ENCODE peak calls at places on chromosomes 12 and 14, in seven cellular contexts. L is CD8-positive, alpha-beta T cell; U is thoracic aorta; A is fibroblast of lung; O is A549; T is MM.1S; V is spleen. M is an unnamed sample. For H3K9me3, the result is how much of the 10 kb centered on the place peaks cover.

GRCh38 chr12:68638171-68638570 is 27.5 kb downstream of the RAP1B start:
- DNase-seq in L (no peak), U (no peak), A (no peak), O (no peak), T (no peak), V (no peak), M (no peak)

GRCh38 chr12:14099994-14100393 is 118.6 kb upstream of the GRIN2B start:
- DNase-seq in L (no peak), U (no peak), A (no peak), O (no peak), T (peak), V (no peak), M (no peak)

GRCh38 chr12:88237954-88238353 is 95.8 kb downstream of the TMTC3 start:
- DNase-seq in L (no peak), U (no peak), A (peak), O (peak), T (no peak), V (no peak), M (no peak)

GRCh38 chr12:99605-100004 is 33.0 kb downstream of the IQSEC3 start:
- DNase-seq in L (no peak), U (no peak), A (peak), O (no peak), T (no peak), V (no peak), M (peak)

GRCh38 chr12:46941981-46942380 is 116.2 kb upstream of the SLC38A4 start:
- DNase-seq in L (no peak), U (no peak), A (no peak), O (no peak), T (no peak), V (no peak), M (no peak)

GRCh38 chr14:61146896-61147295 is 134.2 kb downstream of the TMEM30B start:
- DNase-seq in L (no peak), U (no peak), A (no peak), O (no peak), T (no peak), V (no peak), M (no peak)

GRCh38 chr12:124713436-124714082 is 146.1 kb upstream of the NCOR2 start:
- DNase-seq in L (peak), U (no peak), A (peak), O (no peak), T (peak), V (no peak), M (no peak)

GRCh38 chr12:42933461-42934081 is 344.0 kb upstream of the PRICKLE1 start:
- DNase-seq in L (no peak), U (no peak), A (peak), O (no peak), T (no peak), V (no peak), M (no peak)

GRCh38 chr12:19643635-19644034 is 204.3 kb downstream of the AEBP2 start:
- DNase-seq in L (no peak), U (no peak), A (peak), O (peak), T (no peak), V (no peak), M (no peak)

GRCh38 chr12:49223122-49223521 is 34.2 kb upstream of the TUBA1A start:
- DNase-seq in L (no peak), U (no peak), A (no peak), O (no peak), T (no peak), V (no peak), M (no peak)

GRCh38 chr12:22916241-22916640 is 291.3 kb downstream of the ETNK1 start:
- DNase-seq in L (no peak), U (no peak), A (no peak), O (no peak), T (no peak), V (no peak), M (no peak)

GRCh38 chr12:104604070-104604994 is 147.6 kb downstream of the CHST11 start:
- DNase-seq in L (peak), U (peak), A (peak), O (peak), T (no peak), V (no peak), M (peak)

GRCh38 chr12:94973202-94973601 is 30.3 kb downstream of the NDUFA12 start:
- DNase-seq in L (no peak), U (no peak), A (peak), O (no peak), T (no peak), V (no peak), M (peak)

GRCh38 chr14:46063872-46064271 is 587.7 kb downstream of the RPL10L start:
- DNase-seq in L (no peak), U (no peak), A (no peak), O (peak), T (no peak), V (no peak), M (no peak)

GRCh38 chr12:34124608-34125007 is 102.3 kb downstream of the ALG10 start:
- DNase-seq in L (no peak), U (no peak), A (no peak), O (no peak), T (no peak), V (no peak), M (no peak)

GRCh38 chr12:34121360-34121759 is 99.1 kb downstream of the ALG10 start:
- DNase-seq in L (no peak), U (no peak), A (no peak), O (no peak), T (no peak), V (no peak), M (no peak)

GRCh38 chr12:34119366-34119765 is 97.1 kb downstream of the ALG10 start:
- DNase-seq in L (no peak), U (no peak), A (no peak), O (no peak), T (no peak), V (no peak), M (no peak)
- H3K9me3 ChIP-seq in L (under half), U (under half), A (under half), O (under half), T (under half), V (under half), M (under half)

DNA sequence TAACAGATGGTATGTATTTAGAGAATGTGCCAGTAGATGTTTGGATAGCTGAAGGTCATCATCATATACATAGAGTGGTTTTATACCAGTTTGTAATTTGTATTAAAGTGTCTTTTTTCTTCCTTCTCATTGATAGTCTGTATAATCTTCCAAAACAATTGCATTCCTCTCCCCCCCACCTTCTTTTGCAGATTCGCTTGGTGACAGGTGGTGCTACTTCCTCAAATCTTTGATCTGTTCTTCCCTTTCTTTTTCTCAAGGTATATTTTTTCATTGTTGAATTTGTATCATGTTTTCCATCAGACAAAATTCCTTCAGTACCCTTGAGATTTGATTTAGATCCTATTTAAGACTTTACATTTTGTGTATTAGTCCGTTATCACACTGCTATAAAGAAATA is 15.0 kb downstream of the TBC1D15 start:
- DNase-seq in L (no peak), U (no peak), A (no peak), O (no peak), T (no peak), V (no peak), M (no peak)
- H3K9me3 ChIP-seq in L (under half), U (under half), A (under half), O (under half), T (under half), V (under half), M (under half)

GRCh38 chr14:105817971-105818711 is 291.8 kb downstream of the TMEM121 start:
- DNase-seq in L (no peak), U (no peak), A (no peak), O (no peak), T (no peak), V (peak), M (no peak)
- H3K9me3 ChIP-seq in L (under half), U (under half), A (under half), O (under half), T (under half), V (under half), M (half or more)

GRCh38 chr14:105865904-105866840 is 339.8 kb downstream of the TMEM121 start:
- DNase-seq in L (no peak), U (no peak), A (no peak), O (no peak), T (no peak), V (peak), M (no peak)

GRCh38 chr14:105863296-105864108 is 337.1 kb downstream of the TMEM121 start:
- DNase-seq in L (no peak), U (no peak), A (no peak), O (no peak), T (no peak), V (peak), M (no peak)

GRCh38 chr14:105865266-105865903 is 339.0 kb downstream of the TMEM121 start:
- DNase-seq in L (no peak), U (no peak), A (no peak), O (no peak), T (no peak), V (peak), M (no peak)

GRCh38 chr14:105864116-105864515 is 337.7 kb downstream of the TMEM121 start:
- DNase-seq in L (no peak), U (no peak), A (no peak), O (no peak), T (no peak), V (peak), M (no peak)

GRCh38 chr14:105864651-105865265 is 338.4 kb downstream of the TMEM121 start:
- DNase-seq in L (no peak), U (no peak), A (no peak), O (no peak), T (no peak), V (peak), M (no peak)
- H3K9me3 ChIP-seq in L (under half), U (under half), A (under half), O (under half), T (under half), V (under half), M (half or more)

DNA sequence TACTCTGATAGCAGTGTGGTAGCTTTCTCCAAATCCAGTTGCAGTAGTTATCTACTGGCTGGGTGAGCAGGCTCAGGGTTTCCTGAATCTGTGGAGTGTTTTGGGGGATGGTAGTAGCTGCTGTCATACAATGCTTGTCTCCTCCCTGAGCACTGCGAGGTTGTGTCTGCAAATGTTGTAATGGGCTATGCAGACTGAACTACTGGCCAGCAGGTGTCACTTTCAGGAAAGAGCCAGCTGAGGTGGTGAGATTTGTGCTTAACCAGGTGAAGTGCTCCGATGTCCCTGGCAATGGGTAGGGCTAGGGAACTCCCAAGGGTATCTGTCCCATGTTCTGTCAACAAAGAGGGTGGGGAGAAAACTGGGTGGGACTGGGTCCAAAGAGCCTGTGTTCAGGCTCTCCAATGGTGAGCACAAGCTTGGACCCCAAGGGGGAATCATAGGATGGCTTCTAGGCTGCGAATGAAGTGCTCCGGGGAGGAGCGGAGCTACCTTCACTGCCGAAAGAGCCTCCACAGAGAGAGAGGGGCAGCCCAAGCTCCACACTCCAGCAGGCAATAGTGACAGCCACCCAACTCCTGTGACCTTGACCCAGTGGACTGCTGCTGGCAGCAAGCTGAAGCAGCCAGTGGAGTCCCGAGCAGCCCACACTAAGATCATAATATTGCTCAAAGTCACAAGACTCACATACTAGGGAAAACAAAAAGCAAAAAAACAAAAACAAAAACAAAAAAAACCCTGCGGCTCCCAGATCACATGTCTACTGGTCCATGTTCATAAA is 1324.0 kb upstream of the USP15 start:
- DNase-seq in L (no peak), U (no peak), A (no peak), O (peak), T (peak), V (no peak), M (no peak)
- H3K9me3 ChIP-seq in L (under half), U (under half), A (under half), O (under half), T (under half), V (half or more), M (under half)

DNA sequence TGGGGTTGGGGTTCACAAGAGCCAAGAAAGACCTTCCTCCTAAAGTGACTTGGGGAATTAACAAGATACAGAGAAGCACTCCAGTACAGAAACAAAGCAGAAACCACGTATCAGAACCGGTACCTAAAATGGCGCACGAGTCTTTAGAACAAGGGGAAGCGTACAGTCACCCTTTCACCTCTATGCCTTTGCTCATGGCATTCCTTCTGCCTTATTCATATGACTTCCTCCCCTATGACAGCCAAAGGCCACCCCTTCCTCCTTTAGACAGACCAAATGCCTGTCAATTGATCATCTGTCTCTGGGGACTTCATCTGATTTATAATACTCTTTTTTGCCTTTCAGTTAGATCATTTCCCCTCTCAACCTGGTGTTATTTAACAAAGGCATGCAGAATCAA is 89.5 kb upstream of the OSBPL8 start:
- DNase-seq in L (no peak), U (no peak), A (no peak), O (no peak), T (no peak), V (no peak), M (no peak)
- H3K9me3 ChIP-seq in L (under half), U (under half), A (under half), O (under half), T (under half), V (under half), M (under half)

GRCh38 chr12:34051486-34051885 is 29.2 kb downstream of the ALG10 start:
- DNase-seq in L (no peak), U (no peak), A (no peak), O (no peak), T (no peak), V (no peak), M (no peak)

GRCh38 chr12:34046570-34046969 is 24.3 kb downstream of the ALG10 start:
- DNase-seq in L (no peak), U (no peak), A (no peak), O (no peak), T (no peak), V (no peak), M (no peak)

DNA sequence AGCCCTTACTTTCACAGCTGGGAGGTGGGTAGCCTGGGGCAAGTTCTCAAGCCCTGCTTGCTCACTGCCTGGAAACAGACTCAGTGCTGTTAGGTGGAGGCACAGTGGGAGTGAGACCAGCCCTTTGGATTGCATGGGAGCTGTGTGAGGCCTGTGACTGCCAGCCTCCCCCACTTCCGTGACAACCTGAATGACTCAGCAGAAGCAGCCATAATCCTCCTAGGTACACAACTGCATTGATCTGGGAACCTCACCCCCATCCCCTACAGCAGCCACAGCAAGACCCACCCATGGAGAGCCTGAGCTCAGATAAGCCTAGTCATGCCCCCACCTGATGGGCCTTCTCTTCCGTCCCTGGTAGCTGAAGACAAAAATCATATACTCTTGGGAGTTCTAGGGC is 26.4 kb downstream of the ALG10 start:
- DNase-seq in L (no peak), U (no peak), A (no peak), O (peak), T (no peak), V (no peak), M (no peak)
- H3K9me3 ChIP-seq in L (under half), U (under half), A (under half), O (under half), T (under half), V (under half), M (under half)

GRCh38 chr14:65169351-65169750 is 67.0 kb upstream of the MAX start:
- DNase-seq in L (no peak), U (no peak), A (peak), O (no peak), T (peak), V (no peak), M (peak)

GRCh38 chr14:65170768-65171251 is 68.5 kb upstream of the MAX start:
- DNase-seq in L (peak), U (no peak), A (peak), O (peak), T (no peak), V (peak), M (peak)

GRCh38 chr14:65170318-65170717 is 68.0 kb upstream of the MAX start:
- DNase-seq in L (no peak), U (no peak), A (no peak), O (no peak), T (no peak), V (no peak), M (no peak)

GRCh38 chr14:65177551-65177950 is 75.2 kb upstream of the MAX start:
- DNase-seq in L (no peak), U (no peak), A (no peak), O (no peak), T (no peak), V (no peak), M (no peak)

GRCh38 chr14:65173973-65174693 is 71.8 kb upstream of the MAX start:
- DNase-seq in L (no peak), U (no peak), A (no peak), O (no peak), T (no peak), V (no peak), M (no peak)
- H3K9me3 ChIP-seq in L (under half), U (under half), A (under half), O (under half), T (under half), V (under half), M (under half)

GRCh38 chr12:34605510-34605887 is 583.2 kb downstream of the ALG10 start:
- DNase-seq in L (no peak), U (no peak), A (no peak), O (no peak), T (no peak), V (peak), M (no peak)
- H3K9me3 ChIP-seq in L (under half), U (under half), A (under half), O (under half), T (under half), V (half or more), M (half or more)

GRCh38 chr12:31880340-31880739 is 78.9 kb upstream of the RESF1 start:
- DNase-seq in L (no peak), U (no peak), A (no peak), O (no peak), T (no peak), V (no peak), M (no peak)
- H3K9me3 ChIP-seq in L (under half), U (under half), A (under half), O (under half), T (under half), V (under half), M (under half)

M was measured in AG04450.